ENCODE peak calls at places on chromosomes 13 and 19, in four cellular contexts. K is CD8-positive, alpha-beta T cell; W is heart right ventricle; F is H9. T is an unnamed sample.

GRCh38 chr19:16381756-16382401 is 57.3 kb downstream of the KLF2 start:
- DNase-seq in F (no peak), K (no peak), W (peak; percentile 83), T (no peak)

GRCh38 chr13:99322297-99323103 is 15.3 kb upstream of the GPR183 start:
- DNase-seq in W (no peak), F (no peak), K (no peak), T (no peak)

GRCh38 chr13:67619987-67620386 is 389.9 kb upstream of the PCDH9 start:
- DNase-seq in W (no peak), F (no peak), K (no peak), T (no peak)

GRCh38 chr19:3499738-3500428 is 591 bp downstream of the DOHH start:
- DNase-seq in W (no peak), K (no peak), F (no peak), T (no peak)

GRCh38 chr13:94608586-94608985 is 6.9 kb downstream of the GPR180 start:
- DNase-seq in W (no peak), F (no peak), K (no peak), T (no peak)

GRCh38 chr13:46992383-46992952 is 95.6 kb upstream of the HTR2A start:
- DNase-seq in K (no peak), F (no peak), W (no peak), T (peak; percentile 13)

GRCh38 chr19:5108866-5109265 is 140.0 kb downstream of the KDM4B start:
- DNase-seq in W (no peak), F (no peak), K (no peak), T (no peak)

GRCh38 chr19:5145521-5146511 is 176.9 kb downstream of the KDM4B start:
- DNase-seq in F (no peak), K (no peak), W (peak; percentile 12), T (no peak)

GRCh38 chr13:111508902-111509509 is 188.6 kb downstream of the TEX29 start:
- DNase-seq in F (no peak), K (no peak), W (no peak), T (no peak)

GRCh38 chr13:29140277-29140676 is 320.1 kb downstream of the MTUS2 start:
- DNase-seq in W (no peak), K (no peak), F (no peak), T (no peak)

GRCh38 chr13:20198781-20199180 is 6.0 kb upstream of the GJB2 start:
- DNase-seq in K (no peak), W (no peak), F (no peak), T (no peak)

GRCh38 chr13:69676286-69676685 is 431.3 kb upstream of the ATXN8OS start:
- DNase-seq in F (no peak), W (no peak), K (no peak), T (no peak)

GRCh38 chr19:34598217-34599155 is 78.5 kb downstream of the SCGB2B2 start:
- DNase-seq in F (no peak), K (no peak), W (peak; percentile 42), T (no peak)

GRCh38 chr19:16325671-16326400 is 1.2 kb downstream of the KLF2 start:
- DNase-seq in F (peak; percentile 88), W (peak; percentile 55), K (peak; percentile 59), T (no peak)

GRCh38 chr13:27928805-27929753 is 9.3 kb downstream of the PDX1 start:
- DNase-seq in F (peak; percentile 52), W (no peak), K (no peak), T (no peak)

GRCh38 chr13:40629678-40630384 is 36.6 kb downstream of the FOXO1 start:
- DNase-seq in W (no peak), F (no peak), K (no peak), T (no peak)

GRCh38 chr19:43777163-43777700 is 3.5 kb downstream of the KCNN4 start:
- DNase-seq in F (no peak), W (no peak), K (no peak), T (no peak)

GRCh38 chr13:48876289-48876688 is 99.4 kb upstream of the FNDC3A start:
- DNase-seq in W (no peak), F (peak; percentile 69), K (no peak), T (no peak)

GRCh38 chr13:51148952-51149573 is 38.0 kb upstream of the C13orf42 start:
- DNase-seq in W (no peak), F (peak; percentile 86), K (no peak), T (peak; percentile 52)

GRCh38 chr13:103976371-103976770 is 910.2 kb upstream of the SLC10A2 start:
- DNase-seq in F (no peak), W (no peak), K (no peak), T (no peak)

GRCh38 chr19:49407482-49408015 is 15.7 kb downstream of the PTH2 start:
- DNase-seq in F (no peak), W (no peak), K (no peak), T (no peak)

GRCh38 chr13:26941345-26942174 is 181.0 kb upstream of the GPR12 start:
- DNase-seq in F (no peak), W (no peak), K (no peak), T (no peak)

GRCh38 chr13:72430923-72431322 is 296.5 kb downstream of the MZT1 start:
- DNase-seq in K (no peak), F (no peak), W (no peak), T (no peak)

GRCh38 chr19:13938361-13939027 is at the start of gene PODNL1:
- DNase-seq in W (no peak), F (no peak), K (no peak), T (no peak)

GRCh38 chr13:49502954-49503353 is 7.2 kb downstream of the PHF11 start:
- DNase-seq in K (no peak), F (no peak), W (no peak), T (no peak)

GRCh38 chr13:67230774-67231480 is 791 bp upstream of the PCDH9 start:
- DNase-seq in K (no peak), F (peak; percentile 61), W (peak; percentile 61), T (peak; percentile 73)

GRCh38 chr13:64910061-64910460 is 2320.1 kb downstream of the PCDH9 start:
- DNase-seq in W (no peak), F (no peak), K (no peak), T (no peak)

GRCh38 chr19:7509625-7510024 is 6.3 kb upstream of the ZNF358 start:
- DNase-seq in K (no peak), W (no peak), F (peak; percentile 57), T (peak; percentile 33)

GRCh38 chr13:46479286-46479685 is 73.7 kb upstream of the LRCH1 start:
- DNase-seq in W (no peak), K (no peak), F (no peak), T (no peak)

GRCh38 chr19:10976200-10976892 is 15.5 kb downstream of the SMARCA4 start:
- DNase-seq in K (no peak), F (no peak), W (no peak), T (no peak)

GRCh38 chr19:18292810-18293641 is 11.6 kb upstream of the JUND start:
- DNase-seq in W (peak; percentile 89), F (peak; percentile 96), K (no peak), T (peak; percentile 61)

GRCh38 chr19:28403698-28404099 is 809.3 kb downstream of the UQCRFS1 start:
- DNase-seq in F (no peak), W (no peak), K (no peak), T (no peak)

GRCh38 chr13:48591889-48592725 is 59.2 kb upstream of the RCBTB2 start:
- DNase-seq in W (no peak), F (no peak), K (no peak), T (no peak)

GRCh38 chr19:48715681-48716171 is 3.8 kb downstream of the MAMSTR start:
- DNase-seq in W (no peak), K (no peak), F (peak; percentile 27), T (no peak)

GRCh38 chr13:93227906-93228801 is 1.5 kb downstream of the GPC6 start:
- DNase-seq in K (no peak), W (peak; percentile 31), F (peak; percentile 78), T (peak; percentile 76)

GRCh38 chr13:93226065-93226622 is 463 bp upstream of the GPC6 start:
- DNase-seq in K (no peak), F (no peak), W (no peak), T (no peak)

GRCh38 chr13:93226623-93227279 is at the start of gene GPC6:
- DNase-seq in F (peak; percentile 61), K (no peak), W (no peak), T (peak; percentile 60)

GRCh38 chr13:93225610-93226009 is 997 bp upstream of the GPC6 start:
- DNase-seq in K (no peak), F (no peak), W (no peak), T (no peak)

DNA sequence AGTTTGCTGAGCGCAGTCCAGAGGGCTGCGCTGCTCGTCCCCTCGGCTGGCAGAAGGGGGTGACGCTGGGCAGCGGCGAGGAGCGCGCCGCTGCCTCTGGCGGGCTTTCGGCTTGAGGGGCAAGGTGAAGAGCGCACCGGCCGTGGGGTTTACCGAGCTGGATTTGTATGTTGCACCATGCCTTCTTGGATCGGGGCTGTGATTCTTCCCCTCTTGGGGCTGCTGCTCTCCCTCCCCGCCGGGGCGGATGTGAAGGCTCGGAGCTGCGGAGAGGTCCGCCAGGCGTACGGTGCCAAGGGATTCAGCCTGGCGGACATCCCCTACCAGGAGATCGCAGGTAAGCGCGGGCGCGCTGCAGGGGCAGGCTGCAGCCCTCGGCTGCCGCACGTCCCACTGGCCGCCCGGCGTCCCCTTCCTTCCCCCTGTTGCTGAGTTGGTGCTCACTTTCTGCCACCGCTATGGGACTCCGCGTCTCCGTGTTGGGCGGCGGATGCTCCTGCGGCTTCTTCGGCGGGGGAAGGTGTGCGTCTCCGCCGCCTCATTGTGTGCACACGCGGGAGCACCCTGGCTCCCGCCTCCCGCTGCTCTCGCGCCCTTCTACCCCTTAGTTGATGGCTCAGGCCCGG is 786 bp downstream of the GPC6 start:
- DNase-seq in F (peak; percentile 57), W (no peak), K (no peak), T (peak; percentile 57)
- TF ChIP-seq CTCF in F (no peak), W (no peak), K (no peak), T (no peak)

GRCh38 chr19:37987356-37988332 is 80.6 kb downstream of the SIPA1L3 start:
- DNase-seq in K (no peak), W (no peak), F (peak; percentile 66), T (peak; percentile 34)
- TF ChIP-seq CTCF in K (no peak), W (no peak), F (peak; percentile 69), T (peak; percentile 32)

GRCh38 chr13:112873851-112874750 is 94.9 kb upstream of the MCF2L start:
- DNase-seq in F (peak; percentile 83), K (peak; percentile 34), W (peak; percentile 85), T (peak; percentile 84)
- TF ChIP-seq CTCF in F (peak; percentile 95), K (peak; percentile 49), W (peak; percentile 95), T (peak; percentile 92)

GRCh38 chr19:42151735-42152134 is 19.5 kb upstream of the POU2F2 start:
- DNase-seq in W (no peak), K (no peak), F (no peak), T (no peak)

GRCh38 chr19:42149447-42150202 is 17.4 kb upstream of the POU2F2 start:
- DNase-seq in K (no peak), W (no peak), F (peak; percentile 38), T (no peak)

GRCh38 chr19:42152285-42152684 is 20.0 kb upstream of the POU2F2 start:
- DNase-seq in F (no peak), W (no peak), K (no peak), T (no peak)

GRCh38 chr19:42150940-42151339 is 18.7 kb upstream of the POU2F2 start:
- DNase-seq in F (no peak), K (no peak), W (no peak), T (no peak)

DNA sequence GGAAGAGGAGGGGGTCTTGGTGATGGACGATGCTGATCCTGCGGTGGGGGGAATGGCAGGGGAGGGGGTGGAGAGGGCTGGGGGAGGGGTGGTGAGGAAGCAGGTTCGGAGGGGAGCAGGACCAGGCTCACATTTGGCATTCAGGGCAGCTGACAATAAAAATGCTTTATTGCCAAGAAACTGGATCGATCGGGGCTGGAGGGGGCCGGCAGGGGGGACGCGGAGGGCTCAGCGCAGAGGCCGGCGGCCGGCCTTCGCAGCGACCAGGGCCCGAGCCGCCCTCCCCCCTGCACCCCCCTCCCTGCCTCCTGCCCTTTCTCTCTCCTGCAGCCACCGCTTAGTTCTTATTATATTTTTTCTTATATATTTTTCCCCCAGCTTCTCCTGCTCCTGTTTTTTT is 18.1 kb upstream of the POU2F2 start:
- DNase-seq in F (no peak), K (no peak), W (no peak), T (no peak)
- TF ChIP-seq CTCF in F (no peak), K (no peak), W (no peak), T (no peak)